ENCODE peak calls at places on chromosomes 1 and 21, in six cellular contexts. A is neuronal stem cell, K is IMR-90, O is H1, W is trophoblast cell, Z is H9. T is an unnamed sample.

GRCh38 chr1:205581321-205581980 is 50.4 kb downstream of the ELK4 start:
- DNase-seq in A (no peak), K (no peak), O (no peak), W (no peak), Z (peak; percentile 19), T (no peak)

GRCh38 chr1:154755858-154756730 is 114.0 kb downstream of the KCNN3 start:
- DNase-seq in A (no peak), K (peak; percentile 36), O (no peak), W (no peak), Z (no peak), T (peak; percentile 40)

GRCh38 chr21:29190920-29191319 is 60.5 kb downstream of the MAP3K7CL start:
- DNase-seq in A (no peak), K (peak; percentile 58), O (no peak), W (peak; percentile 64), Z (no peak), T (peak; percentile 73)

GRCh38 chr1:83818916-83819315 is 180.0 kb downstream of the TTLL7 start:
- DNase-seq in A (no peak), K (peak; percentile 3), O (no peak), W (peak; percentile 99), Z (no peak), T (peak; percentile 96)

GRCh38 chr1:209029737-209030136 is 553.8 kb upstream of the CAMK1G start:
- DNase-seq in A (no peak), K (no peak), O (no peak), W (no peak), Z (no peak), T (no peak)

GRCh38 chr1:8348777-8349472 is 31.0 kb downstream of the SLC45A1 start:
- DNase-seq in A (peak; percentile 72), K (peak; percentile 58), O (peak; percentile 72), W (peak; percentile 87), Z (peak; percentile 87), T (peak; percentile 63)

GRCh38 chr1:36136535-36136934 is 11.5 kb upstream of the COL8A2 start:
- DNase-seq in A (no peak), K (peak; percentile 92), O (no peak), W (no peak), Z (no peak), T (peak; percentile 30)

GRCh38 chr21:37198989-37199924 is 67.9 kb downstream of the VPS26C start:
- DNase-seq in A (no peak), K (peak; percentile 78), O (no peak), W (peak; percentile 53), Z (no peak), T (peak; percentile 61)

GRCh38 chr1:62054188-62054587 is 140.5 kb upstream of the L1TD1 start:
- DNase-seq in A (no peak), K (no peak), O (no peak), W (no peak), Z (no peak), T (no peak)

GRCh38 chr1:33878392-33878791 is 14.5 kb downstream of the HMGB4 start:
- DNase-seq in A (no peak), K (no peak), O (no peak), W (no peak), Z (no peak), T (no peak)

GRCh38 chr1:40745180-40745579 is 38.4 kb upstream of the KCNQ4 start:
- DNase-seq in A (no peak), K (peak; percentile 80), O (no peak), W (peak; percentile 36), Z (no peak), T (no peak)

GRCh38 chr21:30612132-30612531 is 1.6 kb downstream of the KRTAP6-1 start:
- DNase-seq in A (no peak), K (no peak), O (no peak), W (no peak), Z (no peak), T (no peak)

GRCh38 chr21:28018741-28019669 is 973.7 kb downstream of the LTN1 start:
- DNase-seq in A (no peak), K (peak; percentile 5), O (no peak), W (no peak), Z (peak; percentile 55), T (no peak)

GRCh38 chr1:21273743-21274142 is 16.5 kb downstream of the ECE1 start:
- DNase-seq in A (no peak), K (no peak), O (no peak), W (no peak), Z (no peak), T (no peak)

GRCh38 chr1:10812387-10812915 is 16.0 kb upstream of the CASZ1 start:
- DNase-seq in A (no peak), K (no peak), O (no peak), W (no peak), Z (no peak), T (no peak)

GRCh38 chr1:101769520-101769919 is 227.2 kb downstream of the OLFM3 start:
- DNase-seq in A (no peak), K (peak; percentile 0), O (no peak), W (peak; percentile 45), Z (no peak), T (peak; percentile 2)

GRCh38 chr1:153608742-153609584 is 4.0 kb downstream of the S100A16 start:
- DNase-seq in A (peak; percentile 33), K (peak; percentile 95), O (peak; percentile 41), W (peak; percentile 89), Z (peak; percentile 91), T (peak; percentile 94)

GRCh38 chr1:18174016-18174415 is 66.4 kb downstream of the IGSF21 start:
- DNase-seq in A (no peak), K (no peak), O (no peak), W (no peak), Z (no peak), T (no peak)

GRCh38 chr1:119878171-119878570 is 18.1 kb downstream of the ADAM30 start:
- DNase-seq in A (no peak), K (no peak), O (no peak), W (no peak), Z (no peak), T (no peak)

GRCh38 chr1:160414836-160415235 is 14.5 kb downstream of the VANGL2 start:
- DNase-seq in A (no peak), K (no peak), O (no peak), W (peak; percentile 51), Z (no peak), T (no peak)

GRCh38 chr1:23341829-23342697 is 2.0 kb downstream of the HNRNPR start:
- DNase-seq in A (no peak), K (no peak), O (no peak), W (no peak), Z (no peak), T (peak; percentile 26)

GRCh38 chr1:23345920-23346319 is 1.8 kb upstream of the HNRNPR start:
- DNase-seq in A (no peak), K (no peak), O (no peak), W (no peak), Z (no peak), T (no peak)

GRCh38 chr1:23343246-23344110 is 606 bp downstream of the HNRNPR start:
- DNase-seq in A (no peak), K (peak; percentile 82), O (no peak), W (peak; percentile 99), Z (peak; percentile 31), T (peak; percentile 87)

GRCh38 chr1:23344987-23345472 is 946 bp upstream of the HNRNPR start:
- DNase-seq in A (no peak), K (no peak), O (no peak), W (no peak), Z (no peak), T (no peak)

DNA sequence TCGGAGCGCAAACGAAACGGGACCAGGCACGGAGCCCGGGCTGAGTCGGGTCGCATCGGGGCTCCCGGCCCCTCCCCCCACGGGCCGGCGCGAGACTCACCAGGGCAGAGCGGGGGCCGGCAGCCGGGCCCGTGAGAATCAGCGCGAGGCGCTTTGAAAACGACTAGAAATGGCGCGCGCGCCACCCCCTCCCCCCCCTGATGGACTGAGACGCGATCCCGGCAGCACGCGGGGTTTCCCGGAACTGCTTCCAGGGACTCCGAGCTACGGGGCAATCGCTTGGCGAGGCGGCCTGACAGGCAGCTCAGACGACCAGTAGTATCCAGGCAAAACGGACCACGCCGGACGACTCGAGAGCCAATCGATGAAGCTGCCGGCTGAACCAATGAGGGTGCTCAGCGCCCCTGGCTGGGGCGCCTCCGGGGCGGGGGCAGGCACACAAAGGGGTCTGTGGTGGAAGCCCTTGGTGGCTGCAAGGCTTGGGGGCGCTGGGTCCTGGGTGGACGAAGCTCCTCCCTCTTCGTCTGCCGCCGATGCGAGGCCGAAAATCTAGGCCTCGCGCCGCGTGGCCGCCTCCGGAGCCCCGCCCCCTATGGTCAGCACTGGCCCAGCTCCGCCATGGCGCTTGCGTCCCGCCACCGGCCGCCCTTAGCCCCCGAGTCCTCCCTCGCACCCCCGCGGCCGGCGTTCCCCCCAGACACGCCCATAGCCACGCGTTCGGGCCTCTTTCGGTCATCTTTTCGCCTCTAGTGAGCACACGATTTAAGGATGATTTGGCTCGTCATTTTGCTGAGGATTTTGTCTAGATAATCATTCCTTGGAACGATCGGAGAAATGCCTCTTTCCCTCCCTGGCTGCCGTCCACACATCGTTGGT is at the start of gene HNRNPR:
- DNase-seq in A (peak; percentile 100), K (peak; percentile 100), O (peak; percentile 100), W (peak; percentile 100), Z (peak; percentile 100), T (peak; percentile 100)
- H4K8ac ChIP-seq in A (no peak within 1 kb of the TSS), K (peak within 1 kb of the TSS; percentile 96), O (peak within 1 kb of the TSS; percentile 97), W (peak within 1 kb of the TSS; percentile 98), Z (no peak within 1 kb of the TSS), T (peak within 1 kb of the TSS; percentile 91)

GRCh38 chr1:50329332-50329932 is 93.8 kb downstream of the DMRTA2 start:
- DNase-seq in A (no peak), K (no peak), O (no peak), W (no peak), Z (no peak), T (no peak)
- H4K91ac ChIP-seq in A (no peak overlapping the region), K (no peak overlapping the region), O (no peak overlapping the region), W (no peak overlapping the region), Z (no peak overlapping the region), T (no peak overlapping the region)

GRCh38 chr1:169105434-169106094 is 926 bp upstream of the ATP1B1 start:
- DNase-seq in A (no peak), K (no peak), O (peak; percentile 44), W (peak; percentile 61), Z (peak; percentile 88), T (peak; percentile 50)
- H4K8ac ChIP-seq in A (no peak overlapping the region), K (no peak overlapping the region), O (peak overlapping the region; percentile 88), W (peak overlapping the region; percentile 87), Z (no peak overlapping the region), T (no peak overlapping the region)

DNA sequence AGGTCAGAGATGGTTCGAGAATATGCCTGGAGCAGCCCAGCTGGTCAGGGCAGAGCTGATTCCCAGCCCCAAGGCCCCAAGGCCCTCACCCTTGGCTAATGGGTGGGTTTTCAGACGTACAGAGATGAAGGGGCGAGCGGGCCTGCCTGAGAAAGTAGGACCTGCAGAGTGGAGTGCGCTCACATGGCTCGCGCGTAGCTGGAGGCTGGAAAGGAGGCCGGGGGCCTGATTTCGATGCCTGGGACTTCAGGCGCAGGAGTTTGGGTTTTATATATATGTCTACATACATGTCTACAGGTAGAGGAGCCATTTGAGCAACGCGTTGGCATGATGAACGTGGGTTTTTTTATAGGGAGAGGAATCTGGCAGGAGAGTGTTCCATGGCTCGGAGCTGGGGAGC is 8.9 kb downstream of the COQ8A start:
- DNase-seq in A (no peak), K (no peak), O (no peak), W (no peak), Z (no peak), T (no peak)
- H4K91ac ChIP-seq in A (no peak overlapping the region), K (no peak overlapping the region), O (no peak overlapping the region), W (no peak overlapping the region), Z (no peak overlapping the region), T (no peak overlapping the region)

T was measured in mesenchymal stem cell.